ENCODE peak calls at places on chromosomes 5 and 9, in six cellular contexts. One of them, this sample, is unnamed.

GRCh38 chr9:131748411-131748955 is 8.6 kb upstream of the RAPGEF1 start:
- DNase-seq in A549: no peak
- DNase-seq in GM12878: no peak
- DNase-seq in K562: no peak
- DNase-seq in endothelial cell of umbilical vein: no peak
- DNase-seq in HepG2: no peak
- DNase-seq in this sample: no peak

GRCh38 chr5:124527220-124527991 is 219.0 kb downstream of the ZNF608 start:
- DNase-seq in A549: no peak
- DNase-seq in GM12878: no peak
- DNase-seq in K562: no peak
- DNase-seq in endothelial cell of umbilical vein: no peak
- DNase-seq in HepG2: peak
- DNase-seq in this sample: no peak

GRCh38 chr5:170497311-170498038 is 6.3 kb upstream of the KCNIP1 start:
- DNase-seq in A549: no peak
- DNase-seq in GM12878: no peak
- DNase-seq in K562: no peak
- DNase-seq in endothelial cell of umbilical vein: no peak
- DNase-seq in HepG2: no peak
- DNase-seq in this sample: no peak

GRCh38 chr5:35050541-35051126 is 2.9 kb upstream of the AGXT2 start:
- DNase-seq in A549: no peak
- DNase-seq in GM12878: no peak
- DNase-seq in K562: no peak
- DNase-seq in endothelial cell of umbilical vein: no peak
- DNase-seq in HepG2: peak
- DNase-seq in this sample: no peak

GRCh38 chr5:157309796-157310195 is 43.9 kb downstream of the CYFIP2 start:
- DNase-seq in A549: no peak
- DNase-seq in GM12878: no peak
- DNase-seq in K562: no peak
- DNase-seq in endothelial cell of umbilical vein: no peak
- DNase-seq in HepG2: no peak
- DNase-seq in this sample: no peak

GRCh38 chr9:104686081-104686480 is 8.2 kb upstream of the OR13D1 start:
- DNase-seq in A549: no peak
- DNase-seq in GM12878: no peak
- DNase-seq in K562: no peak
- DNase-seq in endothelial cell of umbilical vein: no peak
- DNase-seq in HepG2: no peak
- DNase-seq in this sample: no peak

GRCh38 chr9:135279834-135280393 is 192.4 kb downstream of the OLFM1 start:
- DNase-seq in A549: no peak
- DNase-seq in GM12878: no peak
- DNase-seq in K562: no peak
- DNase-seq in endothelial cell of umbilical vein: no peak
- DNase-seq in HepG2: no peak
- DNase-seq in this sample: no peak

GRCh38 chr9:131875828-131876485 is 136.1 kb upstream of the RAPGEF1 start:
- DNase-seq in A549: no peak
- DNase-seq in GM12878: no peak
- DNase-seq in K562: no peak
- DNase-seq in endothelial cell of umbilical vein: no peak
- DNase-seq in HepG2: no peak
- DNase-seq in this sample: no peak

GRCh38 chr9:14479187-14479586 is 165.2 kb upstream of the NFIB start:
- DNase-seq in A549: no peak
- DNase-seq in GM12878: no peak
- DNase-seq in K562: no peak
- DNase-seq in endothelial cell of umbilical vein: no peak
- DNase-seq in HepG2: no peak
- DNase-seq in this sample: no peak

GRCh38 chr9:136694163-136694864 is 7.1 kb upstream of the AGPAT2 start:
- DNase-seq in A549: peak
- DNase-seq in GM12878: no peak
- DNase-seq in K562: peak
- DNase-seq in endothelial cell of umbilical vein: peak
- DNase-seq in HepG2: peak
- DNase-seq in this sample: peak

DNA sequence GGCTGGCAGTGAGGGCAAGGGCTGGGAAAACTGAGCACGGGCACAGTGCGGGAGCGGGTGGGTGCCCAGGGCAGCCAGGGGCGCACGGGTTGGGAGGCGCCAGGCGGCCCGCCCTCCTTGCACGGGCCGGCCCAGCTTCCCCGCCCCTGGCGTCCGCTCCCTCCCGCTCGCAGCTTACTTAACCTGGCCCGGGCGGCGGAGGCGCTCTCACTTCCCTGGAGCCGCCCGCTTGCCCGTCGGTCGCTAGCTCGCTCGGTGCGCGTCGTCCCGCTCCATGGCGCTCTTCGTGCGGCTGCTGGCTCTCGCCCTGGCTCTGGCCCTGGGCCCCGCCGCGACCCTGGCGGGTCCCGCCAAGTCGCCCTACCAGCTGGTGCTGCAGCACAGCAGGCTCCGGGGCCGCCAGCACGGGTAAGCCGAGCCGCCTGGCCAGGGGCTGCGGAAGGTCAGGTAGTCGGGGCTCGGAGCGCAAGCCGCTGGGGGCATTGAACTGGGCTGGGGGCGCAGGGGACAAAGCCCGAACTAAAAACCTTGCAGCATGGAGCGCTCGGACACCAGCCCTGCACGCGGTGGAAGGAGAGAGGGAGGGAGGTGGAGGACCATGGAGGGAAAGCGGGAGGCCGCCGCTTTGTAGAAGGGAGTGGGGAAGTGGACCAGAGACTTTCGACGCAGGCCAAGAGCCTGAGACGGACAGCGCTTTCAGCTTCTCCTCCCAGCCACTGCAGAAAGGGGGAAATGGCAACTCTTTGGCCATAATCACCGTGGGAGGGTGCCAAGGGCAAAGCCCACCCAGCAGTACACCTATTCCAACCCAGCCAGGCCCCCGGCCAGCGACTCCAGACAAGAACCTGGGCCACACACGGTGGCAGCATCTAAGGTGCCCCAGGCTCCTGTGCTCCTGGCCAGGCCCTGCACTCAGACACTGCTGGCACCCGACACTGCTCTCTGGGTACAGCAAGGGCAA is at the start of gene TGFBI:
- DNase-seq in A549: peak
- DNase-seq in GM12878: no peak
- DNase-seq in K562: peak
- DNase-seq in endothelial cell of umbilical vein: peak
- DNase-seq in HepG2: peak
- DNase-seq in this sample: no peak
- TF ChIP-seq MYC in A549: no peak
- TF ChIP-seq MYC in GM12878: no peak
- TF ChIP-seq MYC in K562: no peak
- TF ChIP-seq MYC in endothelial cell of umbilical vein: no peak
- TF ChIP-seq MYC in HepG2: peak
- TF ChIP-seq MYC in this sample: no peak

GRCh38 chr9:101536938-101537337 is 3.3 kb downstream of the RNF20 start:
- DNase-seq in A549: no peak
- DNase-seq in GM12878: no peak
- DNase-seq in K562: no peak
- DNase-seq in endothelial cell of umbilical vein: peak
- DNase-seq in HepG2: peak
- DNase-seq in this sample: peak

GRCh38 chr9:101528015-101528414 is 5.6 kb upstream of the RNF20 start:
- DNase-seq in A549: no peak
- DNase-seq in GM12878: no peak
- DNase-seq in K562: no peak
- DNase-seq in endothelial cell of umbilical vein: no peak
- DNase-seq in HepG2: no peak
- DNase-seq in this sample: no peak

GRCh38 chr9:101536351-101536750 is 2.7 kb downstream of the RNF20 start:
- DNase-seq in A549: no peak
- DNase-seq in GM12878: no peak
- DNase-seq in K562: no peak
- DNase-seq in endothelial cell of umbilical vein: no peak
- DNase-seq in HepG2: no peak
- DNase-seq in this sample: no peak

GRCh38 chr9:101530076-101530711 is 3.5 kb upstream of the RNF20 start:
- DNase-seq in A549: peak
- DNase-seq in GM12878: peak
- DNase-seq in K562: peak
- DNase-seq in endothelial cell of umbilical vein: peak
- DNase-seq in HepG2: peak
- DNase-seq in this sample: peak

GRCh38 chr9:101533334-101534187 is at the start of gene RNF20:
- DNase-seq in A549: peak
- DNase-seq in GM12878: peak
- DNase-seq in K562: peak
- DNase-seq in endothelial cell of umbilical vein: peak
- DNase-seq in HepG2: peak
- DNase-seq in this sample: peak
- TF ChIP-seq POLR2A in A549: peak
- TF ChIP-seq POLR2A in GM12878: peak
- TF ChIP-seq POLR2A in K562: peak
- TF ChIP-seq POLR2A in endothelial cell of umbilical vein: peak
- TF ChIP-seq POLR2A in HepG2: peak
- TF ChIP-seq POLR2A in this sample: no peak

GRCh38 chr5:57834829-57835554 is 352.4 kb upstream of the ACTBL2 start:
- DNase-seq in A549: peak
- DNase-seq in GM12878: no peak
- DNase-seq in K562: no peak
- DNase-seq in endothelial cell of umbilical vein: peak
- DNase-seq in HepG2: peak
- DNase-seq in this sample: no peak
- TF ChIP-seq MYC in A549: no peak
- TF ChIP-seq MYC in GM12878: no peak
- TF ChIP-seq MYC in K562: no peak
- TF ChIP-seq MYC in endothelial cell of umbilical vein: no peak
- TF ChIP-seq MYC in HepG2: no peak
- TF ChIP-seq MYC in this sample: no peak

GRCh38 chr9:37271679-37272078 is 150.8 kb upstream of the GRHPR start:
- DNase-seq in A549: no peak
- DNase-seq in GM12878: no peak
- DNase-seq in K562: no peak
- DNase-seq in endothelial cell of umbilical vein: no peak
- DNase-seq in HepG2: no peak
- DNase-seq in this sample: no peak
- TF ChIP-seq POLR2A in A549: no peak
- TF ChIP-seq POLR2A in GM12878: no peak
- TF ChIP-seq POLR2A in K562: no peak
- TF ChIP-seq POLR2A in endothelial cell of umbilical vein: no peak
- TF ChIP-seq POLR2A in HepG2: no peak
- TF ChIP-seq POLR2A in this sample: no peak

GRCh38 chr9:90433398-90433890 is 209.2 kb downstream of the DIRAS2 start:
- DNase-seq in A549: peak
- DNase-seq in GM12878: no peak
- DNase-seq in K562: no peak
- DNase-seq in endothelial cell of umbilical vein: no peak
- DNase-seq in HepG2: no peak
- DNase-seq in this sample: no peak
- TF ChIP-seq MYC in A549: no peak
- TF ChIP-seq MYC in GM12878: no peak
- TF ChIP-seq MYC in K562: no peak
- TF ChIP-seq MYC in endothelial cell of umbilical vein: no peak
- TF ChIP-seq MYC in HepG2: no peak
- TF ChIP-seq MYC in this sample: no peak

GRCh38 chr9:71638627-71639026 is 129.7 kb downstream of the CEMIP2 start:
- DNase-seq in A549: no peak
- DNase-seq in GM12878: no peak
- DNase-seq in K562: no peak
- DNase-seq in endothelial cell of umbilical vein: peak
- DNase-seq in HepG2: no peak
- DNase-seq in this sample: no peak
- TF ChIP-seq POLR2A in A549: no peak
- TF ChIP-seq POLR2A in GM12878: no peak
- TF ChIP-seq POLR2A in K562: peak
- TF ChIP-seq POLR2A in endothelial cell of umbilical vein: no peak
- TF ChIP-seq POLR2A in HepG2: no peak
- TF ChIP-seq POLR2A in this sample: no peak

GRCh38 chr5:127840198-127840524 is 137.0 kb downstream of the CCDC192 start:
- DNase-seq in A549: no peak
- DNase-seq in GM12878: no peak
- DNase-seq in K562: no peak
- DNase-seq in endothelial cell of umbilical vein: no peak
- DNase-seq in HepG2: no peak
- DNase-seq in this sample: peak

GRCh38 chr5:127840809-127841208 is 137.6 kb downstream of the CCDC192 start:
- DNase-seq in A549: no peak
- DNase-seq in GM12878: no peak
- DNase-seq in K562: no peak
- DNase-seq in endothelial cell of umbilical vein: peak
- DNase-seq in HepG2: no peak
- DNase-seq in this sample: no peak

GRCh38 chr5:127846884-127847283 is 143.7 kb downstream of the CCDC192 start:
- DNase-seq in A549: no peak
- DNase-seq in GM12878: no peak
- DNase-seq in K562: no peak
- DNase-seq in endothelial cell of umbilical vein: no peak
- DNase-seq in HepG2: no peak
- DNase-seq in this sample: no peak

GRCh38 chr5:127848098-127848497 is 144.9 kb downstream of the CCDC192 start:
- DNase-seq in A549: no peak
- DNase-seq in GM12878: no peak
- DNase-seq in K562: no peak
- DNase-seq in endothelial cell of umbilical vein: no peak
- DNase-seq in HepG2: no peak
- DNase-seq in this sample: peak

DNA sequence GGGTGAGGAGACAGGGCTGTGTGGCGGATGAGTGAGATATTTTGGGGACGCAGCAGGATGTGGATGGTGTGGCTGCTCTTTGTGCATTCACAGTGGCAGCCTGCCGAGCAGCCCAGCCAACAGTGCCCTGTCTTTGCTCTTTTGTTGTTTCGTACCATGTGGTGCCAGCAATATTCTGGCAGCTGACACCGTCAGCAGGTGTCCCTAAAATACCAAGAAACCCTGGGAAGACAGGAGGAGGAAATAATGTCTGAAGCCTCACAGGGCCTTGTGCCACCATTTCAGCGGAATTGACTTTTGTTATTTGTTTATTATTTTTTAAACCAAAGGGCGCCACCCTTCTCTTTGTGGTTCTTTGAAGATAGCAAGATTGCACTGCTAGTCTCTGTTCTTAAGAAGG is 141.4 kb downstream of the CCDC192 start:
- DNase-seq in A549: no peak
- DNase-seq in GM12878: no peak
- DNase-seq in K562: no peak
- DNase-seq in endothelial cell of umbilical vein: no peak
- DNase-seq in HepG2: no peak
- DNase-seq in this sample: no peak
- TF ChIP-seq MYC in A549: no peak
- TF ChIP-seq MYC in GM12878: no peak
- TF ChIP-seq MYC in K562: no peak
- TF ChIP-seq MYC in endothelial cell of umbilical vein: no peak
- TF ChIP-seq MYC in HepG2: no peak
- TF ChIP-seq MYC in this sample: no peak